ENCODE peak calls at places on chromosomes 5 and 9, in ten cellular contexts. S is gastrocnemius medialis, C is prostate gland, T is A549, G is testis, J is uterus, Q is body of pancreas, E is endothelial cell of umbilical vein, B is Peyer's patch, K is adrenal gland. H is an unnamed sample.

GRCh38 chr9:120868676-120869359 is 8.2 kb downstream of the PHF19 start:
- DNase-seq in K (peak; percentile 99), J (peak; percentile 97), B (peak; percentile 99), C (peak; percentile 96), S (peak; percentile 98), G (peak; percentile 97), E (peak; percentile 86), Q (peak; percentile 100), T (peak; percentile 96), H (peak; percentile 99)

GRCh38 chr5:125244531-125244930 is 498.1 kb upstream of the ZNF608 start:
- DNase-seq in B (no peak), T (no peak), J (no peak), E (no peak), K (no peak), S (no peak), G (no peak), C (no peak), Q (no peak), H (no peak)

GRCh38 chr5:114952876-114953275 is 216.8 kb downstream of the TRIM36 start:
- DNase-seq in E (no peak), K (no peak), Q (no peak), G (no peak), C (no peak), J (no peak), T (no peak), B (no peak), S (no peak), H (no peak)

GRCh38 chr5:171388816-171389168 is 1.1 kb downstream of the NPM1 start:
- DNase-seq in J (no peak), G (no peak), K (no peak), S (no peak), Q (no peak), B (no peak), E (no peak), C (no peak), T (no peak), H (no peak)

GRCh38 chr9:106613250-106613737 is 249.7 kb upstream of the ZNF462 start:
- DNase-seq in Q (peak; percentile 55), C (peak; percentile 18), E (no peak), K (no peak), S (no peak), J (no peak), G (no peak), T (no peak), B (no peak), H (peak; percentile 79)

GRCh38 chr9:128412120-128412790 is 8.4 kb upstream of the CERCAM start:
- DNase-seq in K (peak; percentile 57), E (peak; percentile 76), T (peak; percentile 30), J (no peak), G (peak; percentile 58), Q (no peak), S (no peak), B (peak; percentile 21), C (peak; percentile 11), H (peak; percentile 40)

GRCh38 chr9:3868466-3868865 is 342.7 kb upstream of the RFX3 start:
- DNase-seq in E (no peak), K (no peak), C (no peak), B (no peak), G (no peak), J (no peak), S (no peak), T (no peak), Q (no peak), H (no peak)

GRCh38 chr5:120655828-120656435 is 191.8 kb downstream of the PRR16 start:
- DNase-seq in G (peak; percentile 79), S (no peak), Q (peak; percentile 24), T (peak; percentile 2), B (no peak), K (peak; percentile 33), C (no peak), E (peak; percentile 19), J (no peak), H (peak; percentile 59)

GRCh38 chr9:88013051-88013450 is 38.7 kb upstream of the CDK20 start:
- DNase-seq in E (no peak), G (no peak), K (no peak), Q (no peak), T (no peak), C (no peak), B (no peak), S (no peak), J (no peak), H (no peak)

GRCh38 chr9:137311171-137311970 is 9.3 kb upstream of the NRARP start:
- DNase-seq in T (no peak), Q (peak; percentile 99), E (no peak), B (no peak), J (no peak), K (no peak), C (peak; percentile 81), S (no peak), G (no peak), H (no peak)

GRCh38 chr9:106535439-106535838 is 327.5 kb upstream of the ZNF462 start:
- DNase-seq in G (peak; percentile 20), E (no peak), K (no peak), J (no peak), T (no peak), B (no peak), C (no peak), Q (no peak), S (no peak), H (no peak)

GRCh38 chr5:96327728-96328127 is 105.3 kb downstream of the PCSK1 start:
- DNase-seq in G (no peak), J (no peak), T (no peak), S (no peak), Q (no peak), K (no peak), E (no peak), C (no peak), B (no peak), H (no peak)
- TF ChIP-seq CTCF in G (no peak), J (no peak), T (no peak), S (no peak), Q (no peak), K (no peak), E (no peak), C (no peak), B (no peak), H (no peak)

GRCh38 chr5:132496631-132497487 is 6.3 kb upstream of the IRF1 start:
- DNase-seq in B (peak; percentile 90), E (peak; percentile 86), Q (peak; percentile 89), G (peak; percentile 90), C (peak; percentile 83), T (peak; percentile 83), J (peak; percentile 89), K (peak; percentile 92), S (peak; percentile 77), H (peak; percentile 91)
- TF ChIP-seq POLR2A in B (peak; percentile 55), E (peak; percentile 27), Q (peak; percentile 63), G (no peak), C (peak; percentile 56), T (peak; percentile 81), J (no peak), K (peak; percentile 46), S (no peak), H (peak; percentile 39)

GRCh38 chr5:163172540-163173337 is 264.7 kb upstream of the CCNG1 start:
- DNase-seq in G (no peak), Q (no peak), C (no peak), E (no peak), K (no peak), S (no peak), T (no peak), J (no peak), B (no peak), H (no peak)
- TF ChIP-seq CTCF in G (no peak), Q (no peak), C (no peak), E (no peak), K (no peak), S (no peak), T (no peak), J (no peak), B (no peak), H (no peak)

DNA sequence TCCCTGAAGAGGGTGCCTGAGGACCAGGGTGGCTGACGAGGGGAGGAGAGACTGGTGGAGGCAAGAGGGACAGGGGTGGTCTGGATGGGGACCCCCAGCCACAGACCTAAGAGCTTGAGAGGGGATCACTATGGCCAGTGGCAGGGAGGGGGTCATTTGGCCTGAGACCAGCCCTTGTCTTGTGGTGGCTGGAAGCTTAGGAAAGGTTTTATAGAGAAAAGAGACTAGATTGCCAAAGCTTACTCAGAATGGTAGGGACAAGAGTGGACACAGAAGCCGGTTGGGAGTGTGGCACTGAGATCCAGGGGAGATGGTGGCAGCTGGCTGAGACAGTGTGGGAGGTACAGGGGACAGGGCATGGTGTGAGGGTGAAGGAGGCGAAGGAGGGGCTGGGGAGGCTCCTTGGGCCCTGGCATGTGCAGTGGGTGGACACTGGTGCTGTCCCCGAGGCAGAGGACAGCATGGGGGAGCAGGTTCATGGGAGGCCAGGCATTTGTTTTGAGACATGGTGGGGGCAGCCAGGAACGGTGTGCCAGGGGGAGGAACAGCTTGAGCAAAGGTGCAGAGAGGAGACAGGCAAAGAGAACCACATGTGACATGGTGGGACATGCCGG is 123.0 kb downstream of the C9orf50 start:
- DNase-seq in T (no peak), Q (no peak), G (peak; percentile 50), C (no peak), J (peak; percentile 45), B (no peak), S (no peak), E (no peak), K (peak; percentile 53), H (peak; percentile 57)
- TF ChIP-seq POLR2A in T (no peak), Q (no peak), G (no peak), C (no peak), J (peak; percentile 1), B (no peak), S (no peak), E (no peak), K (no peak), H (no peak)

GRCh38 chr5:10030219-10030831 is 219.4 kb downstream of the ATPSCKMT start:
- DNase-seq in G (no peak), J (no peak), K (no peak), B (no peak), E (no peak), S (no peak), Q (no peak), T (no peak), C (no peak), H (no peak)
- TF ChIP-seq CTCF in G (no peak), J (no peak), K (no peak), B (peak; percentile 37), E (no peak), S (no peak), Q (no peak), T (no peak), C (no peak), H (peak; percentile 29)

GRCh38 chr5:38557792-38558191 is 1.3 kb upstream of the LIFR start:
- DNase-seq in J (no peak), S (no peak), C (no peak), E (no peak), Q (no peak), T (no peak), B (no peak), G (no peak), K (no peak), H (no peak)

GRCh38 chr5:38555354-38556114 is 912 bp downstream of the LIFR start:
- DNase-seq in T (no peak), E (peak; percentile 23), J (no peak), B (no peak), C (no peak), S (no peak), Q (no peak), G (no peak), K (no peak), H (no peak)

GRCh38 chr5:38557309-38557710 is 864 bp upstream of the LIFR start:
- DNase-seq in E (no peak), K (peak; percentile 47), G (no peak), J (no peak), C (peak; percentile 63), T (no peak), Q (peak; percentile 34), B (no peak), S (no peak), H (peak; percentile 54)

GRCh38 chr5:38556115-38556598 is 289 bp downstream of the LIFR start:
- DNase-seq in E (no peak), Q (peak; percentile 17), B (no peak), S (peak; percentile 34), J (no peak), T (peak; percentile 49), G (peak; percentile 26), C (no peak), K (no peak), H (peak; percentile 39)

GRCh38 chr5:38556599-38557308 is at the start of gene LIFR:
- DNase-seq in B (no peak), T (peak; percentile 58), K (peak; percentile 86), G (peak; percentile 92), Q (peak; percentile 86), J (peak; percentile 80), C (peak; percentile 84), S (peak; percentile 79), E (peak; percentile 80), H (peak; percentile 89)
- TF ChIP-seq POLR2A in B (no peak), T (peak; percentile 84), K (peak; percentile 75), G (no peak), Q (peak; percentile 88), J (peak; percentile 57), C (peak; percentile 81), S (peak; percentile 77), E (peak; percentile 66), H (peak; percentile 40)

H was measured in thyroid gland.